ENCODE peak calls at places on chromosomes 11 and 22, in seven cellular contexts. One of them, this sample, is unnamed.

GRCh38 chr22:37089451-37089850 is 20.1 kb downstream of the TMPRSS6 start:
- DNase-seq in cardiac muscle cell: peak; percentile 13
- DNase-seq in pancreas: no peak
- DNase-seq in left ventricle myocardium inferior: no peak
- DNase-seq in AG10803: no peak
- DNase-seq in fibroblast of mammary gland: peak; percentile 50
- DNase-seq in A549: no peak
- DNase-seq in this sample: no peak

GRCh38 chr11:72061739-72062396 is 18.5 kb downstream of the NUMA1 start:
- DNase-seq in cardiac muscle cell: no peak
- DNase-seq in pancreas: no peak
- DNase-seq in left ventricle myocardium inferior: no peak
- DNase-seq in AG10803: no peak
- DNase-seq in fibroblast of mammary gland: no peak
- DNase-seq in A549: no peak
- DNase-seq in this sample: no peak

GRCh38 chr11:61331636-61332035 is 1.3 kb downstream of the DDB1 start:
- DNase-seq in cardiac muscle cell: no peak
- DNase-seq in pancreas: no peak
- DNase-seq in left ventricle myocardium inferior: no peak
- DNase-seq in AG10803: no peak
- DNase-seq in fibroblast of mammary gland: no peak
- DNase-seq in A549: no peak
- DNase-seq in this sample: no peak

GRCh38 chr11:1437500-1437899 is 47.8 kb downstream of the BRSK2 start:
- DNase-seq in cardiac muscle cell: peak; percentile 89
- DNase-seq in pancreas: peak; percentile 81
- DNase-seq in left ventricle myocardium inferior: peak; percentile 68
- DNase-seq in AG10803: peak; percentile 16
- DNase-seq in fibroblast of mammary gland: no peak
- DNase-seq in A549: no peak
- DNase-seq in this sample: no peak

GRCh38 chr22:22933807-22934542 is 46.4 kb downstream of the IGLL5 start:
- DNase-seq in cardiac muscle cell: no peak
- DNase-seq in pancreas: no peak
- DNase-seq in left ventricle myocardium inferior: no peak
- DNase-seq in AG10803: no peak
- DNase-seq in fibroblast of mammary gland: no peak
- DNase-seq in A549: no peak
- DNase-seq in this sample: no peak

GRCh38 chr11:95134491-95134890 is 44.8 kb downstream of the ENDOD1 start:
- DNase-seq in cardiac muscle cell: peak; percentile 41
- DNase-seq in pancreas: no peak
- DNase-seq in left ventricle myocardium inferior: no peak
- DNase-seq in AG10803: peak; percentile 65
- DNase-seq in fibroblast of mammary gland: peak; percentile 81
- DNase-seq in A549: no peak
- DNase-seq in this sample: no peak

GRCh38 chr11:87432006-87432405 is 394.3 kb downstream of the TMEM135 start:
- DNase-seq in cardiac muscle cell: no peak
- DNase-seq in pancreas: no peak
- DNase-seq in left ventricle myocardium inferior: no peak
- DNase-seq in AG10803: peak; percentile 94
- DNase-seq in fibroblast of mammary gland: peak; percentile 75
- DNase-seq in A549: no peak
- DNase-seq in this sample: no peak

GRCh38 chr22:39724390-39724789 is 153.8 kb downstream of the CACNA1I start:
- DNase-seq in cardiac muscle cell: no peak
- DNase-seq in pancreas: no peak
- DNase-seq in left ventricle myocardium inferior: no peak
- DNase-seq in AG10803: no peak
- DNase-seq in fibroblast of mammary gland: peak; percentile 3
- DNase-seq in A549: no peak
- DNase-seq in this sample: peak; percentile 47

DNA sequence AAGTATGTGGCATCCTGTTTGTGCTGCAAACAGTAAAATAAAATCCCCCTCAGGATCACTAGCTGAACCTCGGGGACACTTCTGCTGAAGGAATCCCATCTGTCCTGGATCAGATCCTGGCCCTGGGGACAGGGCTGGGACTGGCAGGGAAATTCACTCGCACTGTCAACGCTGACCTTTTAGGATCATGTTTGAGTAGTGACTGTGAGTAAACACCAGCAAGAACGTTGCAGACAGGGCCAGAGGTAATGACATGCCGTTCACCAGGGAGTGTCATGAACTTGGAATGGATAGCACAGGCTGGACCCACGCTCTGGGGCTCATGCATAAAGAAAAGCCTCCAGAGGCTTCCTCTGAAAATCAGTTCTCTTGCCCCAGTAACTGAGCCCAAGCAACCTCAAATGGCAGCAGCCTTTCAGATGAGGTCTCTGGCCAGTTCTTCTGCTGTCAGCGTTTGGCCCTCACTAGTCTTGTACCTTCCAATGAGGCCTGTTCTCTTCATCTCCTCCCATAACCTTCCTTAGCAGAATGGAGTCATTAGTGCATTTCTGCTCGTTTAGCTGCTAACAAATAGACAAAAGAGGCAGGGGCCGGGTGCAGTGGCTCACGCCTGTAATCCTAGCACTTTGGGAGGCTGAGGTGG is 51.0 kb upstream of the BARX2 start:
- DNase-seq in cardiac muscle cell: no peak
- DNase-seq in pancreas: peak; percentile 43
- DNase-seq in left ventricle myocardium inferior: peak; percentile 33
- DNase-seq in AG10803: peak; percentile 14
- DNase-seq in fibroblast of mammary gland: peak; percentile 18
- DNase-seq in A549: peak; percentile 55
- DNase-seq in this sample: no peak
- H3K4me3 ChIP-seq in cardiac muscle cell: no peak overlapping the region
- H3K4me3 ChIP-seq in pancreas: no peak overlapping the region
- H3K4me3 ChIP-seq in left ventricle myocardium inferior: peak overlapping the region; percentile 38
- H3K4me3 ChIP-seq in AG10803: peak overlapping the region; percentile 25
- H3K4me3 ChIP-seq in fibroblast of mammary gland: no peak overlapping the region
- H3K4me3 ChIP-seq in A549: peak overlapping the region; percentile 11
- H3K4me3 ChIP-seq in this sample: no peak overlapping the region

GRCh38 chr11:57308426-57309060 is 16.2 kb downstream of the TNKS1BP1 start:
- DNase-seq in cardiac muscle cell: no peak
- DNase-seq in pancreas: no peak
- DNase-seq in left ventricle myocardium inferior: no peak
- DNase-seq in AG10803: no peak
- DNase-seq in fibroblast of mammary gland: no peak
- DNase-seq in A549: no peak
- DNase-seq in this sample: no peak
- H3K4me3 ChIP-seq in cardiac muscle cell: no peak overlapping the region
- H3K4me3 ChIP-seq in pancreas: no peak overlapping the region
- H3K4me3 ChIP-seq in left ventricle myocardium inferior: peak overlapping the region; percentile 33
- H3K4me3 ChIP-seq in AG10803: no peak overlapping the region
- H3K4me3 ChIP-seq in fibroblast of mammary gland: no peak overlapping the region
- H3K4me3 ChIP-seq in A549: no peak overlapping the region
- H3K4me3 ChIP-seq in this sample: no peak overlapping the region

DNA sequence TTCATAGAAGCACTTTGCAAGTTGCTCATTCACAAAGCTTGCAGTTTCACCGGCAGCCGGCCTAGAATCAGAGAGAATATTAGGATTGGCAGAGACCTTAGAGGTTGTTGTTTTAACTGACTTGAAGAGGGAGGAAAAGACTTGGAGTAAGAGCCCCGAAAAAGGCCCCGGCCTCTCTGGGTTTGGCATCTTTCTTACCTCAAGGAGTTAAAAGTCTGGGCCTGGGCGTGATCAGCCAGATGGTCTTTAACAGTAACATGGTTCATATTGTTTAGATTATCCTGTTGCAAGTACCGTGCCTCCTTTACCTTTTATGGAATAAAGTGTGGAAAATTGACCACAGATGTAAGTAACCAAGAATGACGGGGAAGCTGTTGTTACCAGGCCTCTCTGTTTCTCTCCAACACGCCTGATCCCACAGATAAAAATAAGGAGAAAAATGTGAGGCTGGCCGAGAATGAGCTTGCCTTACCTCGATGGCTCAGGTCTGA is 56.2 kb downstream of the PARVA start:
- DNase-seq in cardiac muscle cell: peak; percentile 87
- DNase-seq in pancreas: no peak
- DNase-seq in left ventricle myocardium inferior: no peak
- DNase-seq in AG10803: peak; percentile 95
- DNase-seq in fibroblast of mammary gland: peak; percentile 92
- DNase-seq in A549: no peak
- DNase-seq in this sample: peak; percentile 64
- H3K4me3 ChIP-seq in cardiac muscle cell: no peak overlapping the region
- H3K4me3 ChIP-seq in pancreas: no peak overlapping the region
- H3K4me3 ChIP-seq in left ventricle myocardium inferior: no peak overlapping the region
- H3K4me3 ChIP-seq in AG10803: peak overlapping the region; percentile 16
- H3K4me3 ChIP-seq in fibroblast of mammary gland: no peak overlapping the region
- H3K4me3 ChIP-seq in A549: no peak overlapping the region
- H3K4me3 ChIP-seq in this sample: peak overlapping the region; percentile 28

GRCh38 chr22:33842006-33842354 is 78.3 kb downstream of the LARGE1 start:
- DNase-seq in cardiac muscle cell: no peak
- DNase-seq in pancreas: no peak
- DNase-seq in left ventricle myocardium inferior: no peak
- DNase-seq in AG10803: no peak
- DNase-seq in fibroblast of mammary gland: no peak
- DNase-seq in A549: no peak
- DNase-seq in this sample: no peak
- H3K4me3 ChIP-seq in cardiac muscle cell: no peak overlapping the region
- H3K4me3 ChIP-seq in pancreas: no peak overlapping the region
- H3K4me3 ChIP-seq in left ventricle myocardium inferior: peak overlapping the region; percentile 17
- H3K4me3 ChIP-seq in AG10803: no peak overlapping the region
- H3K4me3 ChIP-seq in fibroblast of mammary gland: no peak overlapping the region
- H3K4me3 ChIP-seq in A549: no peak overlapping the region
- H3K4me3 ChIP-seq in this sample: no peak overlapping the region

GRCh38 chr22:42536166-42536565 is 16.6 kb upstream of the RRP7A start:
- DNase-seq in cardiac muscle cell: no peak
- DNase-seq in pancreas: no peak
- DNase-seq in left ventricle myocardium inferior: no peak
- DNase-seq in AG10803: no peak
- DNase-seq in fibroblast of mammary gland: no peak
- DNase-seq in A549: no peak
- DNase-seq in this sample: no peak

GRCh38 chr22:42528591-42529307 is 9.2 kb upstream of the RRP7A start:
- DNase-seq in cardiac muscle cell: no peak
- DNase-seq in pancreas: no peak
- DNase-seq in left ventricle myocardium inferior: no peak
- DNase-seq in AG10803: no peak
- DNase-seq in fibroblast of mammary gland: no peak
- DNase-seq in A549: no peak
- DNase-seq in this sample: no peak

DNA sequence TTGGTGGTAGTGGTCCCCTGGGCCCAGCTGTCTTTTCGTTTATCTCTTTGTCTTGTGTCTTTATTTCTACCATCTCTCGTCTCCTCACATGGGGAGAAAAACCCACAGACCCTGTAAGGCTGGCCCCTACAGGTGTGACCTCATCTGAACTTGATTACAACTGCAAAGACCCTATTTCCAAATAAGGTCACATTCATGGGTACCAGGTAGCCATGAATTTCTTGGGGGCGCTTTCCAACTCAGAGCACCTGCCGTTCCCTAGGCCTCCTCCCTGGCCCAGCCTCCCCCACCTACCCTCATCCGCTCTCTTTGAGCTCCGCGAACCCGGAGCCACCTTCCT is 14.0 kb upstream of the RRP7A start:
- DNase-seq in cardiac muscle cell: no peak
- DNase-seq in pancreas: no peak
- DNase-seq in left ventricle myocardium inferior: no peak
- DNase-seq in AG10803: no peak
- DNase-seq in fibroblast of mammary gland: no peak
- DNase-seq in A549: no peak
- DNase-seq in this sample: no peak
- H3K4me3 ChIP-seq in cardiac muscle cell: no peak overlapping the region
- H3K4me3 ChIP-seq in pancreas: no peak overlapping the region
- H3K4me3 ChIP-seq in left ventricle myocardium inferior: no peak overlapping the region
- H3K4me3 ChIP-seq in AG10803: no peak overlapping the region
- H3K4me3 ChIP-seq in fibroblast of mammary gland: no peak overlapping the region
- H3K4me3 ChIP-seq in A549: no peak overlapping the region
- H3K4me3 ChIP-seq in this sample: no peak overlapping the region

GRCh38 chr11:122101625-122102291 is 14.3 kb downstream of the BLID start:
- DNase-seq in cardiac muscle cell: peak; percentile 92
- DNase-seq in pancreas: peak; percentile 33
- DNase-seq in left ventricle myocardium inferior: peak; percentile 50
- DNase-seq in AG10803: peak; percentile 90
- DNase-seq in fibroblast of mammary gland: peak; percentile 89
- DNase-seq in A549: no peak
- DNase-seq in this sample: peak; percentile 85
- H3K4me3 ChIP-seq in cardiac muscle cell: peak overlapping the region; percentile 61
- H3K4me3 ChIP-seq in pancreas: peak overlapping the region; percentile 7
- H3K4me3 ChIP-seq in left ventricle myocardium inferior: peak overlapping the region; percentile 72
- H3K4me3 ChIP-seq in AG10803: peak overlapping the region; percentile 82
- H3K4me3 ChIP-seq in fibroblast of mammary gland: peak overlapping the region; percentile 88
- H3K4me3 ChIP-seq in A549: no peak overlapping the region
- H3K4me3 ChIP-seq in this sample: peak overlapping the region; percentile 68

This sample was measured in SJCRH30.